ENCODE peak calls at places on chromosomes 12 and 14, in four cellular contexts. O, B, Q and U are unnamed samples.

GRCh38 chr12:131989021-131989420 is 39.3 kb downstream of the EP400 start:
- DNase-seq in O (no peak), Q (no peak), B (no peak), U (no peak)

GRCh38 chr14:24634158-24634557 is at the start of gene GZMB:
- DNase-seq in B (no peak), O (no peak), Q (no peak), U (no peak)

GRCh38 chr12:98699568-98699967 is 54.5 kb downstream of the APAF1 start:
- DNase-seq in B (no peak), Q (peak), O (no peak), U (no peak)

GRCh38 chr12:1605129-1606020 is 11.0 kb upstream of the FBXL14 start:
- DNase-seq in B (no peak), O (peak), Q (peak), U (no peak)

GRCh38 chr12:57236925-57237652 is 7.6 kb downstream of the SHMT2 start:
- DNase-seq in O (no peak), Q (no peak), B (no peak), U (no peak)

GRCh38 chr12:54390668-54391551 is 6.4 kb upstream of the ZNF385A start:
- DNase-seq in Q (no peak), O (peak), B (no peak), U (peak)

GRCh38 chr12:93167841-93168492 is 209.8 kb upstream of the NUDT4 start:
- DNase-seq in Q (no peak), B (peak), O (no peak), U (no peak)

GRCh38 chr12:83461326-83461985 is 774.8 kb downstream of the TMTC2 start:
- DNase-seq in B (no peak), O (no peak), Q (no peak), U (no peak)

GRCh38 chr12:81668475-81668874 is 90.7 kb downstream of the PPFIA2 start:
- DNase-seq in O (no peak), B (no peak), Q (no peak), U (no peak)

GRCh38 chr14:50083467-50084337 is 32.7 kb downstream of the VCPKMT start:
- DNase-seq in B (no peak), Q (no peak), O (no peak), U (no peak)

GRCh38 chr14:52312872-52313492 is 1.1 kb upstream of the PTGER2 start:
- DNase-seq in O (no peak), Q (peak), B (no peak), U (no peak)

GRCh38 chr14:103155013-103155412 is 31.8 kb downstream of the TNFAIP2 start:
- DNase-seq in Q (no peak), O (no peak), B (no peak), U (no peak)

GRCh38 chr14:74660167-74660566 is 48.1 kb upstream of the LTBP2 start:
- DNase-seq in Q (no peak), O (peak), B (no peak), U (no peak)

GRCh38 chr12:45566257-45566656 is 163.2 kb upstream of the ARID2 start:
- DNase-seq in O (no peak), B (no peak), Q (no peak), U (no peak)

GRCh38 chr14:59243174-59243573 is 54.7 kb downstream of the DAAM1 start:
- DNase-seq in O (no peak), B (no peak), Q (no peak), U (no peak)

GRCh38 chr12:68446379-68446778 is 114.2 kb upstream of the MDM1 start:
- DNase-seq in O (no peak), B (no peak), Q (no peak), U (no peak)

GRCh38 chr14:100770046-100770445 is 43.4 kb downstream of the DLK1 start:
- DNase-seq in O (no peak), B (no peak), Q (no peak), U (no peak)

DNA sequence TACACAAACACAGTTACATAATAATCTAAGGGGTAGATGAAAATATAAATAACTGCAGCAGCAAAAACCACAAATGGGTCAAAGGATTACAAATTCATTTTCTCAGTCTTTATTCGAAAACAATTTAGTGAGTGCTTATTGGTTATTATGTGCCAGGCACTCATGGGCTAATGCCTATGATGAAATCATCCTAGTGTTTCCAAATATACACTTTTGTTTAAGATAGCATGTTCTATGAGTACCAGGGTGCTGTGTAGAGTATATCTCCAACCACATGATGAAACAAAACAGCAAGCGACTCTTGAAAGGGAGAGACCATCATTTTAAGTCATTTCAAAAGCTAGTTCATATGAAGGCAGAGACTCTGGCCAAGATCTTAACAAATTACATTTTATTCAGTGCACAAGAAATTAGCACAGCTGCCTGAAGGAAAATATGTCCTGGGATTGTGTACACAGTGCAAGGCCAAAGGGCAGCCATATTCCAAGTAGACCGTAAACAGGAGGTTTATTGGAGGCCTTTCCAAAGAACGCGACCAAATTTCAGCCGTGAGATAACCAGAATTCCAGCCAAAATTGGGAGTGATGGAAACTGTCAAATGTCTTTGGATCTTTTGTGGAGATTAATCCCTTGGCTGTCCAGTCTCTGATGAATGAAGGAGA is 204.2 kb downstream of the EFCAB11 start:
- DNase-seq in B (no peak), O (no peak), Q (no peak), U (no peak)
- TF ChIP-seq SPI1 in B (no peak), O (no peak), Q (no peak), U (no peak)

GRCh38 chr12:19527876-19528275 is 88.6 kb downstream of the AEBP2 start:
- DNase-seq in O (no peak), B (no peak), Q (no peak), U (no peak)

GRCh38 chr12:19528750-19529149 is 89.5 kb downstream of the AEBP2 start:
- DNase-seq in B (no peak), O (no peak), Q (no peak), U (no peak)

GRCh38 chr12:19530631-19531020 is 91.3 kb downstream of the AEBP2 start:
- DNase-seq in Q (no peak), B (no peak), O (no peak), U (no peak)

GRCh38 chr12:19533567-19533966 is 94.3 kb downstream of the AEBP2 start:
- DNase-seq in Q (no peak), B (no peak), O (no peak), U (no peak)

GRCh38 chr12:19529933-19530630 is 90.8 kb downstream of the AEBP2 start:
- DNase-seq in B (no peak), O (no peak), Q (no peak), U (no peak)
- TF ChIP-seq SPI1 in B (no peak), O (no peak), Q (no peak), U (no peak)

GRCh38 chr14:55580401-55581010 is 499 bp downstream of the KTN1 start:
- DNase-seq in B (no peak), O (peak), Q (peak), U (peak)

GRCh38 chr14:55581011-55581806 is 1.2 kb downstream of the KTN1 start:
- DNase-seq in B (no peak), O (peak), Q (peak), U (no peak)

GRCh38 chr14:55577229-55577628 is 2.8 kb upstream of the KTN1 start:
- DNase-seq in Q (no peak), O (no peak), B (no peak), U (no peak)

GRCh38 chr14:55578511-55578910 is 1.5 kb upstream of the KTN1 start:
- DNase-seq in O (no peak), B (no peak), Q (no peak), U (no peak)

DNA sequence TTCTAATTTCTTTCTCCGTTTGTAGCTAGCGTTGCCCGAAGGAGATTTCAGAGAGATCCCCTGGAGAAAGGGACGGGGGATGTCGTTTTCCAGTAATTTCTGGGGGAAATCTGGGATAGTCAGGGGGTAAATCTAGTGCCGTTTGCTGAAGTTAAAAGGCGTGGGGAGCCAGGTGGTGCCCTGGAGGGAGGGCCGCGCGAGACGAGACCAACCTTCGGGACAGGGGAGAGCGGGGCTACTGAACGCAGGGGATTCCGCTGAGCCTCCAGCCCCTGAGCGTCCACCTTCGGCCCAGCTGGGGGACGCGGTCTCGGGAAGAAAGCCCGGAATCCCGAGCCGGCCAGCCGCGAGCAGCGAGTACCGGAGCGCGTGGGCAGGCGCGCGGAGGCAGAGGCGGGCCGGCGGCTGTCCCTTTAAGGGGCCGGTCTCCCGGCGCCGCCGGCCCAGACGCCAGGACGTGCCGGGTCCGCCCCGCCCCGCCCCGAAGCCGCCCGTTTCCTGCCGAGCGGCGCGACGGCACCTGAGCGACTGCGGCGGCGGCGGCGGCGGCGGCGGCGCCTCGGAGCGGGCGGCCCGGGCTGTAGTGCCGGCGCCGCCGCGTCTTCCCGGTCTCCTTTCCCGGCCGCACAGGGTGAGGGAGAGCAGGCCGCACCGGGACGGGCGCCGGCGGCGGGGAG is at the start of gene KTN1:
- DNase-seq in O (peak), Q (peak), B (no peak), U (peak)
- TF ChIP-seq SPI1 in O (no peak), Q (no peak), B (no peak), U (no peak)

GRCh38 chr14:76577837-76578236 is 183.4 kb upstream of the VASH1 start:
- DNase-seq in O (no peak), Q (no peak), B (no peak), U (no peak)

GRCh38 chr14:76575108-76575507 is 186.2 kb upstream of the VASH1 start:
- DNase-seq in Q (no peak), O (no peak), B (no peak), U (no peak)

GRCh38 chr14:76574416-76574815 is 186.9 kb upstream of the VASH1 start:
- DNase-seq in Q (no peak), B (no peak), O (no peak), U (no peak)

GRCh38 chr14:76576047-76576741 is 185.1 kb upstream of the VASH1 start:
- DNase-seq in O (no peak), B (no peak), Q (no peak), U (no peak)

GRCh38 chr14:76577090-76577489 is 184.2 kb upstream of the VASH1 start:
- DNase-seq in B (no peak), O (no peak), Q (no peak), U (no peak)
- TF ChIP-seq SPI1 in B (no peak), O (no peak), Q (no peak), U (no peak)

GRCh38 chr12:50268482-50268881 is 14.8 kb downstream of the LIMA1 start:
- DNase-seq in O (no peak), B (no peak), Q (no peak), U (no peak)
- TF ChIP-seq SPI1 in O (no peak), B (no peak), Q (no peak), U (no peak)

GRCh38 chr12:108333898-108334699 is 5.0 kb downstream of the CMKLR1 start:
- DNase-seq in O (no peak), B (peak), Q (no peak), U (no peak)
- TF ChIP-seq SPI1 in O (no peak), B (peak), Q (no peak), U (peak)

GRCh38 chr12:112121780-112122565 is 3.4 kb upstream of the TRAFD1 start:
- DNase-seq in Q (no peak), O (no peak), B (no peak), U (no peak)
- TF ChIP-seq SPI1 in Q (no peak), O (no peak), B (no peak), U (no peak)

DNA sequence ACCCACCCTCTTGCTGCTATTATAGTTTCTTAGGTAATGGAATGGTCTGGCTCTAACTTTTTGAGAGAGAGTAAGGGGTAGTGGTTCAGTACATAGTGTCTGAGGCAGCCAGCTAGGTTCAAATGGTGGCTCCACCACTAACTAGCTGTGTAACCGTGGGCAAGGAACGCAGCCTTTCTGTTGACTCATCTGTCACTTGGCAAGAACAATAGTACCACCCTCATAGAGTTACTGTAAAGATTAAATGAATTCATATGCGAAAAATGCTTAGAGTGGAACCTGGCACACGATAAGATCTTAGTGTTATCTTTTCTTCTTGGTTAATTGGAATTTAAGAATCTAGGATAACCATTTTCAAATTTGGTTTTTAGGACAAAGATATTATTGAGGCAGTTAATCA is 14.0 kb downstream of the CCDC62 start:
- DNase-seq in B (no peak), Q (no peak), O (no peak), U (no peak)
- TF ChIP-seq SPI1 in B (no peak), Q (no peak), O (no peak), U (no peak)